ENCODE peak calls at places on chromosomes 4 and X, in ten cellular contexts. U, Q, E, K, W, M, T, X, H and Z are unnamed samples.

GRCh38 chr4:184386271-184386781 is 88.0 kb downstream of the IRF2 start:
- DNase-seq in U (no peak), Q (no peak), E (no peak), K (no peak), W (no peak), M (peak), T (no peak), X (no peak), H (no peak), Z (no peak)

GRCh38 chr4:76449824-76450223 is 14.8 kb downstream of the SHROOM3 start:
- DNase-seq in U (no peak), Q (no peak), E (no peak), K (no peak), W (no peak), M (no peak), T (no peak), X (no peak), H (peak), Z (no peak)

GRCh38 chrX:16175329-16175728 is 8.0 kb downstream of the MAGEB17 start:
- DNase-seq in U (no peak), Q (no peak), E (no peak), K (no peak), W (no peak), M (no peak), T (no peak), X (no peak), H (no peak), Z (no peak)

GRCh38 chr4:152510349-152511147 is 25.3 kb downstream of the FBXW7 start:
- DNase-seq in U (no peak), Q (no peak), E (no peak), K (no peak), W (no peak), M (no peak), T (no peak), X (no peak), H (no peak), Z (no peak)

GRCh38 chrX:18946157-18946556 is 37.8 kb downstream of the PHKA2 start:
- DNase-seq in U (no peak), Q (no peak), E (no peak), K (no peak), W (no peak), M (peak), T (no peak), X (no peak), H (no peak), Z (no peak)

GRCh38 chr4:82586055-82586454 is 24.3 kb upstream of the TMEM150C start:
- DNase-seq in U (no peak), Q (no peak), E (no peak), K (no peak), W (no peak), M (peak), T (no peak), X (no peak), H (no peak), Z (no peak)

GRCh38 chr4:41360214-41360910 is 103.6 kb downstream of the UCHL1 start:
- DNase-seq in U (no peak), Q (peak), E (no peak), K (peak), W (peak), M (peak), T (no peak), X (peak), H (peak), Z (no peak)

GRCh38 chr4:51943221-51943620 is 76.9 kb downstream of the LRRC66 start:
- DNase-seq in U (no peak), Q (peak), E (no peak), K (no peak), W (no peak), M (peak), T (no peak), X (no peak), H (no peak), Z (no peak)

GRCh38 chr4:159117968-159118367 is 15.1 kb downstream of the RAPGEF2 start:
- DNase-seq in U (no peak), Q (no peak), E (peak), K (no peak), W (no peak), M (no peak), T (no peak), X (no peak), H (no peak), Z (no peak)